ENCODE peak calls at places on chromosome 10, in six cellular contexts. W, O, G, A, C and X are unnamed samples.

GRCh38 chr10:49271346-49271745 is 27.6 kb upstream of the C10orf71 start:
- DNase-seq in W (no peak), O (no peak), G (no peak), A (peak), C (no peak), X (no peak)

GRCh38 chr10:17113346-17113745 is 16.3 kb downstream of the CUBN start:
- DNase-seq in W (no peak), O (no peak), G (no peak), A (no peak), C (no peak), X (no peak)

GRCh38 chr10:48612241-48612943 is 7.5 kb upstream of the ARHGAP22 start:
- DNase-seq in W (no peak), O (no peak), G (no peak), A (no peak), C (no peak), X (peak)

GRCh38 chr10:117161386-117162033 is 23.4 kb upstream of the VAX1 start:
- DNase-seq in W (no peak), O (no peak), G (no peak), A (no peak), C (no peak), X (no peak)

GRCh38 chr10:45209888-45210287 is 105.5 kb downstream of the OR13A1 start:
- DNase-seq in W (no peak), O (no peak), G (no peak), A (no peak), C (no peak), X (no peak)

GRCh38 chr10:93471110-93471651 is 11.0 kb downstream of the MYOF start:
- DNase-seq in W (no peak), O (no peak), G (peak), A (no peak), C (no peak), X (peak)

GRCh38 chr10:3773465-3774017 is 11.5 kb downstream of the KLF6 start:
- DNase-seq in W (no peak), O (no peak), G (peak), A (no peak), C (no peak), X (no peak)

GRCh38 chr10:32054087-32054486 is 2.1 kb downstream of the KIF5B start:
- DNase-seq in W (no peak), O (no peak), G (peak), A (no peak), C (peak), X (peak)

GRCh38 chr10:102729090-102730026 is 14.4 kb upstream of the WBP1L start:
- DNase-seq in W (peak), O (peak), G (peak), A (peak), C (peak), X (peak)

GRCh38 chr10:97270523-97271154 is 21.8 kb downstream of the ARHGAP19 start:
- DNase-seq in W (no peak), O (no peak), G (peak), A (no peak), C (no peak), X (peak)

GRCh38 chr10:14405076-14406065 is 74.6 kb upstream of the FRMD4A start:
- DNase-seq in W (no peak), O (no peak), G (peak), A (no peak), C (no peak), X (peak)

GRCh38 chr10:26911811-26912461 is 51.2 kb upstream of the ABI1 start:
- DNase-seq in W (no peak), O (no peak), G (no peak), A (no peak), C (peak), X (no peak)

GRCh38 chr10:90440870-90441269 is 417.0 kb downstream of the HTR7 start:
- DNase-seq in W (no peak), O (peak), G (no peak), A (no peak), C (no peak), X (no peak)

GRCh38 chr10:86100581-86101061 is 266.0 kb downstream of the GRID1 start:
- DNase-seq in W (no peak), O (no peak), G (peak), A (no peak), C (peak), X (no peak)

DNA sequence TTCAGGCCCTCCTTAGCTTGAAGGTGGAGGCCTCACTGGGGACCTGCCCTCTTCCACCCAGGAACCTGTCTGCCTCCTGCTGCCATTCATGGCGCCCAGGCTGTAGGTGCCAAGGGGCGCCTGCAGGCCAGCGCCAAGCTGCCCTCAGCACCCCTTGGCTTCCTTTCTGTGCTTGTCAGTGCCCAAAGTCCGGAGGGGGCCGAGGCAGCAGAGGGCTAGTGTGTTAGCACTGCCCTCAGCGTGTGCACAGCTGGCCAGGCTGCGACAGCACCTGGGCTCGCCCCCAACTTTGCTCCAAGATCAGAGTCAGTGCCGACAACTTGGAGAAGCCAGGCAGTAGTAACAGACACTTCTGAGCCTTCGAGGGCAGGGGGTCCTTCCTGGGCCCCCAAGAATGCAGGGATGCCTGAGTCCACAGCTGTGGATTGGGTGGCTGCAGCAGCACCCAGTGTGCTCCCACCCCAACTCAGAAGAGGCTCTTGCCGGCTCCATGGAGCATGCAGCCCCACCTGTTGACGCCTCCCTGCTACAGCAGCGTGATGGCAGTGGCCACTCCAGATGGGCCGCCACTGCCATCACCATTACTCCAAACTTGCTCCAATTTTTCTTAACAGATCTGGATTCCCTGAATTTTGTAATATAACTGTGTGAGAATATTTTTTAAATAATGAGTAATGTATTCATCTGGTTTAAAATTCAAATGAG is 41.7 kb downstream of the CACUL1 start:
- DNase-seq in W (no peak), O (no peak), G (no peak), A (no peak), C (no peak), X (no peak)
- TF ChIP-seq CTCF in W (no peak), O (no peak), G (peak), A (no peak), C (no peak), X (peak)

DNA sequence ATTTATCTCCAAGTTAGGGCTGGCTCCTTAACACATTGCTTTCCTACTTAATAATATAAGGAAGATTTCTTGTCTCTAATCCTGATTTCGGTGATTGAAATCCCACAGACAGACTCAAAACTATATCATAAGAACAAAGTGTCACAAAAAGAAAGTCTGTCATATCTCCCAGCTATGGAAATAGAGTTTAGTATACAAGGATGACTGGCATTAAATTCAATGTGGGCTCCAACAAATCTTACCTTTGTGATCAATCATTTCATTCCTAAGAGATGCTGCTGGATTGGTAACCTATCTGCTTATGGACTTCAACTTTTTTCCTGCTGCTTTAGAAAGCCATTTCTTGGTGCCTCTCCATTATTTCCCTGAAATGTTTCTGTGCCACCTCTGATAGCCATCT is 39.5 kb upstream of the ZRANB1 start:
- DNase-seq in W (no peak), O (no peak), G (no peak), A (no peak), C (no peak), X (no peak)
- H3K4me3 ChIP-seq in W (no peak), O (no peak), G (no peak), A (no peak), C (no peak), X (no peak)

GRCh38 chr10:132939957-132940790 is 2.2 kb downstream of the CFAP46 start:
- DNase-seq in W (peak), O (peak), G (peak), A (peak), C (peak), X (peak)
- TF ChIP-seq CTCF in W (peak), O (peak), G (peak), A (peak), C (peak), X (peak)

DNA sequence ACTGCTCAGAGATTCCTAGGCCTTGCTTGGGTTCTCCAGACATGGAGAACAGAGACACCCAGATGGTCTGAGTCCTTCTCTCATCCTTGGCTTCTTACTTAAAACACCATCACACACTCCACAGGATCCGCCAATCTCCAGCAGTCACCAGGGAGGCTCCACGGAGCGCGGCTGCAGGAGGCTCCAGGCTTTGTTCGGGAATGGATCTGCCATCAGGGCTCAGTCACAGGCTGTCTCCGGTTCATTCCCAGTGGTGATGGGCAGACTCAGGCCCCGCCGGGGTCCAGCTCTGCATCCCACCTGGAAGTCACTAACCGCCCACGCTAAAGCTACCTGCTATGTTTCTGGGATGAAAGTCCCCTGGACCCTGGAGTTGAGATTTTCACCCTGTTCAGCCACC is 312.9 kb downstream of the TCERG1L start:
- DNase-seq in W (no peak), O (no peak), G (no peak), A (no peak), C (no peak), X (no peak)
- H3K4me3 ChIP-seq in W (no peak), O (no peak), G (no peak), A (no peak), C (no peak), X (no peak)

GRCh38 chr10:70331486-70332268 is 47.9 kb upstream of the NPFFR1 start:
- DNase-seq in W (no peak), O (no peak), G (peak), A (peak), C (peak), X (peak)
- TF ChIP-seq CTCF in W (no peak), O (peak), G (peak), A (peak), C (peak), X (peak)

DNA sequence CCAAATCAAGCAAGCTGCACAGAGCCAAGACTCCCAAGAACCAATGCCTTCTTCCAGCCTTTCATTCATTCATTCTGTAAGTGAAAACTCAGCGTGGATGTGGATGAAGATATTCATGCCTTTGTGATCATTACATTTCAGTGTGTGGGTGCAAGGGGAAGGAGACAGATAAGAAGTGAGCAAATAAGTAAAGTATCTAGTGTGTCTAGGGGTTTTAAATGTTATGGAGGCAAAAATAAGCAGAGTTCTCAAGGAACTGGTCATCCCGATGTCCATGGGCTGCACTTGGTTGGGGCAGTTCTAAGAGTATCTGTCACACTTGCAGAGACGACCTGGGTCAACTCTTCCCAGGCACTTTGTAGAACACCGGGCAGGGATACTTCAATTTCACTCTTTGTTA is 149.1 kb downstream of the KIAA1217 start:
- DNase-seq in W (no peak), O (no peak), G (no peak), A (no peak), C (no peak), X (no peak)
- H3K4me3 ChIP-seq in W (no peak), O (no peak), G (no peak), A (no peak), C (no peak), X (no peak)

GRCh38 chr10:89235073-89235798 is 16.3 kb downstream of the LIPA start:
- DNase-seq in W (peak), O (peak), G (no peak), A (peak), C (no peak), X (no peak)
- TF ChIP-seq CTCF in W (no peak), O (no peak), G (no peak), A (no peak), C (no peak), X (no peak)